ENCODE peak calls at places on chromosomes 1 and 21, in seven cellular contexts. Z is GM23248, E is right cardiac atrium, B is testis, R is PC-3, L is uterus, N is esophagus muscularis mucosa. P is an unnamed sample. For H3K4me1, the result is how much of the 10 kb centered on the place peaks cover.

GRCh38 chr1:225911207-225912130 is 12.6 kb downstream of the PYCR2 start:
- DNase-seq in E (peak), R (no peak), N (no peak), L (peak), Z (peak), B (peak), P (no peak)

GRCh38 chr21:31108969-31109368 is 70.7 kb upstream of the KRTAP19-8 start:
- DNase-seq in Z (peak), E (no peak), R (peak), B (no peak), L (no peak), N (no peak), P (peak)

GRCh38 chr21:33801424-33802405 is 113.9 kb downstream of the ATP5PO start:
- DNase-seq in Z (peak), N (no peak), R (peak), L (no peak), E (no peak), B (no peak), P (peak)

GRCh38 chr1:70142120-70142519 is 63.3 kb downstream of the LRRC40 start:
- DNase-seq in E (no peak), Z (peak), L (no peak), R (peak), B (no peak), N (no peak), P (no peak)

GRCh38 chr21:43869486-43870325 is 4.7 kb downstream of the AGPAT3 start:
- DNase-seq in N (no peak), L (no peak), R (no peak), B (no peak), Z (peak), E (no peak), P (no peak)

GRCh38 chr1:154115180-154115579 is 39.7 kb downstream of the NUP210L start:
- DNase-seq in R (no peak), N (no peak), Z (no peak), E (no peak), L (no peak), B (no peak), P (no peak)

GRCh38 chr1:53826367-53826766 is 11.7 kb downstream of the NDC1 start:
- DNase-seq in B (no peak), R (no peak), N (no peak), Z (peak), E (no peak), L (no peak), P (no peak)

GRCh38 chr1:202186327-202186726 is 7.3 kb upstream of the LGR6 start:
- DNase-seq in B (no peak), R (no peak), L (no peak), E (no peak), N (no peak), Z (no peak), P (no peak)

DNA sequence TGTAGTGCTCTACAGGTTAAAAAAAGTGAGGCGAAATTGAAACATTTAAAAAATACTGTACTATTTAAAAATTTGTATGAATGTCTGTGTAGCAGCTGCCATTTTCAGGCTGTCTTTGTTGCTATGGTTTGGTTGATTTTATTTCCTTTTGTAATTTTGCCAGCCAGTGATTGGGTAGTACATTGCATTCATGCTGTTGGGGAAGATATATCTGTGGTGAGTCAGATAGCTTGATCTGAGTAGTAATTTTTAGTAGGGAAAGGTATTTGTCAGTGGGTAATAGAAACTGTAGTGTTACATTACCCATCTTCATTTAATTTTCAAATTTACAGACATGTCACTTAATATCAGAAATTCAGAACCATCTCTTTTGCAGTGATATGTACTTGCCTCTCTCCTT is 15.0 kb downstream of the NFIA start:
- DNase-seq in L (no peak), B (no peak), N (no peak), E (no peak), R (peak), Z (peak), P (no peak)
- H3K4me1 ChIP-seq in L (under half), B (under half), N (half or more), E (under half), R (under half), Z (under half), P (under half)

GRCh38 chr1:39481289-39481688 is 10.1 kb upstream of the BMP8A start:
- DNase-seq in N (no peak), E (no peak), B (no peak), Z (no peak), L (no peak), R (no peak), P (no peak)

GRCh38 chr1:39485046-39485803 is 6.2 kb upstream of the BMP8A start:
- DNase-seq in R (no peak), E (peak), L (no peak), B (no peak), N (no peak), Z (no peak), P (no peak)

GRCh38 chr1:39488012-39488545 is 3.4 kb upstream of the BMP8A start:
- DNase-seq in B (no peak), N (no peak), E (no peak), Z (no peak), L (no peak), R (no peak), P (no peak)

GRCh38 chr1:39483276-39483675 is 8.2 kb upstream of the BMP8A start:
- DNase-seq in R (no peak), E (no peak), B (no peak), Z (no peak), L (no peak), N (no peak), P (no peak)

DNA sequence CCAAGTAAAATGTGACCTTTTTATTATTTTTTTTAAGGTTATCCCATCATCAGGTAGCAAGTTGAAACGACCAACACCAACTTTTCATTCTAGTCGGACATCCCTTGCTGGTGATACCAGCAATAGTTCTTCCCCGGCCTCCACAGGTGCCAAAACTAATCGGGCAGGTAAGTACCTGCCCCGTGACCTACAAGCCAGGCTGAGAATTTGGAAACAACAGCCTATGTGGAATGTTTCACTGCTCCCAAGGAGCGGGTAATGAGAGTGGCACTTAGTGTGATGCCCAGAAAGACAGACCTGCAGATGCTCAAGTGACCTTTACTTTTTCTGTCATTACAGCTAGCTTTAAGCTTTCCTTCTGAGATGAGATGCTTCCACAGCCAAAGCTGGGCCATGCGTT is 6.9 kb upstream of the BMP8A start:
- DNase-seq in E (no peak), B (no peak), Z (no peak), L (no peak), R (no peak), N (no peak), P (no peak)
- H3K27ac ChIP-seq in E (no peak), B (no peak), Z (no peak), L (no peak), R (no peak), N (no peak), P (no peak)

GRCh38 chr1:85289207-85289847 is 12.9 kb upstream of the BCL10 start:
- DNase-seq in R (peak), Z (peak), B (no peak), N (no peak), L (no peak), E (no peak), P (no peak)
- H3K4me3 ChIP-seq in R (peak), Z (no peak), B (no peak), N (no peak), L (no peak), E (no peak), P (no peak)

DNA sequence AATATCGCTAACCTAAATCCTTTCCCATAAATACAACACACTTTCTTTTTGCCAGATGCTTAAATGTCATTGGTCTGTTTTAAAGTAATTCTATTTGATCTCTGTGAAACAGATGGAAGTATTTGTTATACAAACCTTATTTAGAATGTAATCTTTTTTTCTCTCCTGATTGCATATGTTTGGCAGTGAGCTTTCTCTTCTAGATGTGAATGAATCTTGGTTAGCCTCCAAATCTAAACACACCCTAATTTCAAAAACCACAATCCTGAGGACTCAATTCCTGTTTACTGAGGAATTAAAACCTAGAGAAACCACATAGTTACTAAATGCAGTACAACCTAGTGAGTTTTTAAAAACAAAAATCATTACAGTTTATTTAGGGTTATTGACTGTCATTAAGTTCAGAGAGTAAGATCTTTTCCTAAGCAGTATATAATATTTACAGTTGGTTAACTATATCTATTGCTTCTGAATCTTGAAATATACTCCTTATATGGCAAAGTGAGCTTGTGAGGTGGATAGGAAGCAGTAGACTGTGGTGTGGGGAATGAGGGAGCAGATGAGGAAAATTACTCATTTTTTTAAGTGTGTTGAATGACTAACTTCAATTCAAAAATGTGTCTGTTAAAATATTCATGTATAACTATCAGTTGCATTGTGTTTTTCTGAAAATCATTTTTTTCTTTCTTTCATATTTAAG is 218.7 kb downstream of the FMN2 start:
- DNase-seq in Z (peak), B (no peak), R (peak), E (no peak), N (no peak), L (no peak), P (no peak)
- H3K4me1 ChIP-seq in Z (half or more), B (under half), R (under half), E (under half), N (under half), L (under half), P (under half)

DNA sequence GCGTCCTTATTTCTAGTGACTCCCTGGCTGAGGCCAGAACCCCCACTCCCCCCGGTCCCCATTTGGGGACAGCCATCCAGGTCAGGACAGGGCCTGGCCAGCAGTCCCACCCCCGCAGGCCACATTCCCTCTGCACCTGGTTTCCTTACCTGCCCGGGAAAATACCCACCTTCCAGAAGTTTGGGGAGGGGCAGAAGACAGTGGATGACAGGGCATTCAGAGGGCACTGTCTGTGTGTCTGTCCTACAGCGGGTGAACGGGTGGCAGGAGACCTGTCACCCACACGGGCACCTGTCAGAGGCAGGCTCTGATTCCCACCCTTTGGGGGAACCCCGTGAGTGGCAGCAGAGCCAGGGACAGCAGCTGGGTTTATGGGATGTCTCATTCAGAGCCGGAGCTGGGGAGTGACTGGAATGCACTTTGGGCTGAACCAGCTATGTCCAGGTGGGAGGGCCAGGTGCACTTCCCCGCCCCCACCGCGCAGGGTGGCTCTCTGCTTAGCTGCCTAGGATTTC is 2.0 kb downstream of the ARHGEF16 start:
- DNase-seq in N (no peak), L (no peak), B (no peak), E (peak), Z (no peak), R (no peak), P (no peak)
- H3K27ac ChIP-seq in N (no peak), L (no peak), B (no peak), E (no peak), Z (no peak), R (no peak), P (no peak)

DNA sequence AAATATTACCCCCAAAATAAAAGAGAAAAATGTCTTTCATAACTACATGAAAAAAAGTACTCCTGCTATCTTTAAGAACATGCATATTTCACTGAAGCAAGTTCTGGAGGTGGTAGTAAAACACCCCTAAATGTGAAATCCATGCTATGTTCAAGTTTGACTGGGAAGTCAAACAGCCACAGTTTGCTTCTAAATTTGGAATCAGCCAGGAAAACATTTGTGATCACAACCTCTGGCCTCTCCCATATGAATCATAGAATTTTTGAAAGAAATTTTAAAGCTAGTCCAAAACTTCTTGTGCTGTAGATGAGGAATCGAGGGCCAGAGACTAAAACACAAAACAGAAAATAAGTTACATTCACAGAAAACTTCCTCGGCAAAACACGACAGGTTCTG is 6.6 kb downstream of the SORT1 start:
- DNase-seq in R (peak), Z (peak), B (no peak), N (no peak), L (no peak), E (no peak), P (no peak)
- H3K4me3 ChIP-seq in R (no peak), Z (peak), B (no peak), N (peak), L (no peak), E (peak), P (no peak)

GRCh38 chr1:19110266-19110927 is 99.7 kb downstream of the UBR4 start:
- DNase-seq in R (no peak), E (no peak), L (no peak), N (no peak), B (peak), Z (no peak), P (peak)
- H3K4me1 ChIP-seq in R (under half), E (under half), L (under half), N (under half), B (under half), Z (under half), P (under half)

GRCh38 chr1:44819257-44819593 is 10.9 kb downstream of the BTBD19 start:
- DNase-seq in N (no peak), E (no peak), L (no peak), R (no peak), Z (no peak), B (no peak), P (no peak)
- H3K27ac ChIP-seq in N (peak), E (peak), L (peak), R (peak), Z (peak), B (peak), P (no peak)

GRCh38 chr1:11923069-11923826 is 3.0 kb downstream of the KIAA2013 start:
- DNase-seq in N (no peak), E (no peak), L (no peak), B (no peak), R (no peak), Z (no peak), P (no peak)
- H3K4me3 ChIP-seq in N (peak), E (no peak), L (no peak), B (no peak), R (peak), Z (peak), P (no peak)

P was measured in SJCRH30.